ENCODE peak calls at places on chromosome 3, in four cellular contexts. One of them, this sample, is unnamed.

GRCh38 chr3:65888980-65889706 is 149.6 kb downstream of the MAGI1 start:
- DNase-seq in A549: peak; percentile 53
- DNase-seq in HT1080: peak; percentile 93
- DNase-seq in aorta: no peak
- DNase-seq in this sample: peak; percentile 84

GRCh38 chr3:8576841-8577553 is 67.6 kb downstream of the SSUH2 start:
- DNase-seq in A549: no peak
- DNase-seq in aorta: no peak
- DNase-seq in HT1080: no peak
- DNase-seq in this sample: no peak

GRCh38 chr3:179068779-179069530 is 2.7 kb downstream of the ZMAT3 start:
- DNase-seq in HT1080: peak; percentile 33
- DNase-seq in aorta: no peak
- DNase-seq in A549: peak; percentile 30
- DNase-seq in this sample: no peak

GRCh38 chr3:10583798-10584708 is 78.7 kb upstream of the ATP2B2 start:
- DNase-seq in HT1080: no peak
- DNase-seq in A549: no peak
- DNase-seq in aorta: no peak
- DNase-seq in this sample: no peak

GRCh38 chr3:64079369-64080160 is 56.3 kb upstream of the PSMD6 start:
- DNase-seq in HT1080: peak; percentile 51
- DNase-seq in A549: no peak
- DNase-seq in aorta: no peak
- DNase-seq in this sample: peak; percentile 21

GRCh38 chr3:50627407-50628051 is 10.6 kb downstream of the MAPKAPK3 start:
- DNase-seq in A549: peak; percentile 40
- DNase-seq in aorta: no peak
- DNase-seq in HT1080: peak; percentile 98
- DNase-seq in this sample: peak; percentile 89

GRCh38 chr3:46574881-46575576 is 8.9 kb upstream of the LRRC2 start:
- DNase-seq in HT1080: no peak
- DNase-seq in aorta: no peak
- DNase-seq in A549: no peak
- DNase-seq in this sample: no peak

GRCh38 chr3:171548918-171549317 is 88.7 kb upstream of the TNIK start:
- DNase-seq in aorta: no peak
- DNase-seq in HT1080: no peak
- DNase-seq in A549: no peak
- DNase-seq in this sample: no peak

GRCh38 chr3:52227117-52227516 is 1.7 kb upstream of the TLR9 start:
- DNase-seq in aorta: no peak
- DNase-seq in HT1080: no peak
- DNase-seq in A549: no peak
- DNase-seq in this sample: no peak

GRCh38 chr3:149018247-149018646 is 26.9 kb downstream of the GYG1 start:
- DNase-seq in HT1080: no peak
- DNase-seq in aorta: no peak
- DNase-seq in A549: no peak
- DNase-seq in this sample: no peak

GRCh38 chr3:79767953-79768282 is at the start of gene ROBO1:
- DNase-seq in A549: no peak
- DNase-seq in aorta: no peak
- DNase-seq in HT1080: no peak
- DNase-seq in this sample: no peak

GRCh38 chr3:74633021-74633420 is 18.6 kb upstream of the CNTN3 start:
- DNase-seq in HT1080: no peak
- DNase-seq in A549: no peak
- DNase-seq in aorta: no peak
- DNase-seq in this sample: no peak

GRCh38 chr3:64859625-64860590 is 172.1 kb upstream of the ADAMTS9 start:
- DNase-seq in aorta: no peak
- DNase-seq in A549: no peak
- DNase-seq in HT1080: peak; percentile 68
- DNase-seq in this sample: no peak

GRCh38 chr3:158248261-158248660 is 138.4 kb downstream of the RSRC1 start:
- DNase-seq in A549: no peak
- DNase-seq in aorta: no peak
- DNase-seq in HT1080: no peak
- DNase-seq in this sample: no peak

GRCh38 chr3:134291300-134292254 is 40.9 kb upstream of the RYK start:
- DNase-seq in HT1080: peak; percentile 60
- DNase-seq in aorta: peak; percentile 84
- DNase-seq in A549: no peak
- DNase-seq in this sample: no peak

GRCh38 chr3:38521391-38521987 is 25.3 kb downstream of the EXOG start:
- DNase-seq in HT1080: peak; percentile 70
- DNase-seq in A549: peak; percentile 47
- DNase-seq in aorta: no peak
- DNase-seq in this sample: peak; percentile 67

GRCh38 chr3:58010562-58010961 is 2.3 kb downstream of the FLNB start:
- DNase-seq in HT1080: no peak
- DNase-seq in A549: no peak
- DNase-seq in aorta: no peak
- DNase-seq in this sample: no peak

GRCh38 chr3:169460035-169460434 is 203.5 kb downstream of the MECOM start:
- DNase-seq in aorta: no peak
- DNase-seq in A549: no peak
- DNase-seq in HT1080: no peak
- DNase-seq in this sample: no peak

GRCh38 chr3:48648188-48648850 is 13.1 kb upstream of the SLC26A6 start:
- DNase-seq in aorta: no peak
- DNase-seq in HT1080: no peak
- DNase-seq in A549: no peak
- DNase-seq in this sample: no peak

GRCh38 chr3:141399200-141399599 is 30.9 kb downstream of the ZBTB38 start:
- DNase-seq in A549: no peak
- DNase-seq in aorta: no peak
- DNase-seq in HT1080: no peak
- DNase-seq in this sample: no peak

GRCh38 chr3:183233986-183234385 is 19.1 kb upstream of the B3GNT5 start:
- DNase-seq in HT1080: no peak
- DNase-seq in aorta: no peak
- DNase-seq in A549: no peak
- DNase-seq in this sample: no peak

GRCh38 chr3:178795349-178795748 is 259.1 kb downstream of the KCNMB2 start:
- DNase-seq in aorta: no peak
- DNase-seq in HT1080: no peak
- DNase-seq in A549: no peak
- DNase-seq in this sample: no peak

GRCh38 chr3:31225923-31226322 is 306.8 kb upstream of the STT3B start:
- DNase-seq in aorta: no peak
- DNase-seq in A549: no peak
- DNase-seq in HT1080: no peak
- DNase-seq in this sample: no peak

GRCh38 chr3:115623414-115623868 is at the start of gene GAP43:
- DNase-seq in HT1080: peak; percentile 66
- DNase-seq in aorta: peak; percentile 82
- DNase-seq in A549: peak; percentile 8
- DNase-seq in this sample: peak; percentile 57

GRCh38 chr3:42066516-42067181 is 24.5 kb upstream of the TRAK1 start:
- DNase-seq in HT1080: no peak
- DNase-seq in aorta: no peak
- DNase-seq in A549: no peak
- DNase-seq in this sample: no peak

GRCh38 chr3:130259170-130259874 is 86.2 kb upstream of the COL6A5 start:
- DNase-seq in aorta: no peak
- DNase-seq in HT1080: no peak
- DNase-seq in A549: no peak
- DNase-seq in this sample: no peak

GRCh38 chr3:45545476-45545875 is 49.1 kb upstream of the LIMD1 start:
- DNase-seq in HT1080: peak; percentile 50
- DNase-seq in aorta: no peak
- DNase-seq in A549: no peak
- DNase-seq in this sample: no peak

GRCh38 chr3:157810924-157811718 is 295.1 kb downstream of the SHOX2 start:
- DNase-seq in A549: no peak
- DNase-seq in HT1080: no peak
- DNase-seq in aorta: no peak
- DNase-seq in this sample: no peak

GRCh38 chr3:127678611-127679533 is 6.1 kb downstream of the ABTB1 start:
- DNase-seq in A549: no peak
- DNase-seq in aorta: peak; percentile 53
- DNase-seq in HT1080: no peak
- DNase-seq in this sample: peak; percentile 59

GRCh38 chr3:177357352-177358084 is 160.2 kb upstream of the TBL1XR1 start:
- DNase-seq in A549: peak; percentile 44
- DNase-seq in aorta: no peak
- DNase-seq in HT1080: peak; percentile 99
- DNase-seq in this sample: peak; percentile 98